ENCODE peak calls at places on chromosomes 2 and 18, in six cellular contexts. K is PC-3, V is GM23248, H is neural progenitor cell, G is GM23338, S is HCT116. X is an unnamed sample.

GRCh38 chr2:177772529-177772928 is 300.0 kb downstream of the PDE11A start:
- DNase-seq in V (peak; percentile 54), S (peak; percentile 39), G (peak; percentile 70), K (peak; percentile 76), H (peak; percentile 39), X (peak; percentile 41)

GRCh38 chr2:56448403-56448998 is 264.7 kb downstream of the CCDC85A start:
- DNase-seq in K (peak; percentile 33), H (no peak), S (no peak), V (peak; percentile 49), G (no peak), X (peak; percentile 32)

GRCh38 chr2:201403904-201404303 is 46.8 kb upstream of the FLACC1 start:
- DNase-seq in S (no peak), G (no peak), H (peak; percentile 20), V (peak; percentile 19), K (no peak), X (no peak)

GRCh38 chr2:199869653-199870052 is 18.7 kb upstream of the FTCDNL1 start:
- DNase-seq in H (no peak), K (no peak), S (no peak), G (peak; percentile 40), V (no peak), X (no peak)

GRCh38 chr2:30629866-30630265 is 177.4 kb downstream of the CAPN13 start:
- DNase-seq in S (no peak), V (peak; percentile 59), K (no peak), H (no peak), G (no peak), X (peak; percentile 17)

GRCh38 chr2:168545439-168546082 is 89.5 kb downstream of the CERS6 start:
- DNase-seq in S (peak; percentile 39), H (peak; percentile 49), G (no peak), V (peak; percentile 93), K (peak; percentile 94), X (peak; percentile 51)

GRCh38 chr18:3345885-3346284 is 84.0 kb downstream of the MYL12B start:
- DNase-seq in V (no peak), K (no peak), S (no peak), H (no peak), G (no peak), X (no peak)

GRCh38 chr2:32357545-32358482 is 991 bp downstream of the BIRC6 start:
- DNase-seq in S (peak; percentile 6), H (peak; percentile 71), V (peak; percentile 63), K (peak; percentile 34), G (peak; percentile 64), X (peak; percentile 53)

GRCh38 chr2:159564081-159564480 is 52.3 kb downstream of the BAZ2B start:
- DNase-seq in K (no peak), S (no peak), V (peak; percentile 9), H (no peak), G (no peak), X (no peak)

GRCh38 chr2:121273116-121273515 is 11.9 kb downstream of the TFCP2L1 start:
- DNase-seq in G (no peak), V (no peak), K (no peak), S (no peak), H (no peak), X (peak; percentile 31)

GRCh38 chr2:240954436-240955305 is 43.7 kb upstream of the SNED1 start:
- DNase-seq in H (no peak), G (no peak), K (no peak), S (no peak), V (no peak), X (no peak)

GRCh38 chr2:15400240-15400826 is 160.8 kb downstream of the NBAS start:
- DNase-seq in G (no peak), V (no peak), K (no peak), H (no peak), S (no peak), X (no peak)

GRCh38 chr18:49028801-49029506 is 78.2 kb upstream of the SMAD7 start:
- DNase-seq in K (no peak), G (no peak), V (no peak), H (no peak), S (no peak), X (no peak)

GRCh38 chr2:144518744-144519596 is 949 bp downstream of the ZEB2 start:
- DNase-seq in S (no peak), V (peak; percentile 33), G (no peak), H (no peak), K (no peak), X (no peak)

GRCh38 chr2:196821195-196821594 is 12.0 kb upstream of the C2orf66 start:
- DNase-seq in V (peak; percentile 68), H (no peak), G (no peak), K (no peak), S (no peak), X (no peak)

GRCh38 chr2:86704482-86704971 is 15.6 kb upstream of the RMND5A start:
- DNase-seq in H (no peak), V (peak; percentile 86), K (peak; percentile 93), S (peak; percentile 75), G (no peak), X (peak; percentile 75)

GRCh38 chr2:105617631-105618350 is 126.9 kb upstream of the NCK2 start:
- DNase-seq in H (peak; percentile 20), S (no peak), V (no peak), K (peak; percentile 90), G (no peak), X (peak; percentile 68)

GRCh38 chr2:25000503-25001328 is 29.0 kb upstream of the DNAJC27 start:
- DNase-seq in S (no peak), G (no peak), H (no peak), K (no peak), V (peak; percentile 85), X (no peak)

GRCh38 chr2:71607490-71607889 is 154.1 kb downstream of the DYSF start:
- DNase-seq in K (no peak), V (no peak), H (no peak), S (no peak), G (no peak), X (no peak)

GRCh38 chr2:41933035-41933429 is 114.8 kb upstream of the PKDCC start:
- DNase-seq in K (no peak), H (peak; percentile 59), S (no peak), G (no peak), V (no peak), X (no peak)

GRCh38 chr2:138964413-138964812 is 184.2 kb upstream of the NXPH2 start:
- DNase-seq in S (no peak), V (no peak), H (no peak), K (peak; percentile 94), G (no peak), X (no peak)

GRCh38 chr2:51322612-51323011 is 290.7 kb upstream of the NRXN1 start:
- DNase-seq in S (no peak), H (no peak), G (no peak), K (no peak), V (no peak), X (no peak)

GRCh38 chr2:131657895-131658768 is 130.4 kb downstream of the CCDC74A start:
- DNase-seq in V (no peak), S (no peak), G (no peak), H (no peak), K (no peak), X (no peak)

GRCh38 chr2:144659731-144660275 is 139.9 kb upstream of the ZEB2 start:
- DNase-seq in G (no peak), H (no peak), V (peak; percentile 94), S (peak; percentile 64), K (peak; percentile 96), X (no peak)

DNA sequence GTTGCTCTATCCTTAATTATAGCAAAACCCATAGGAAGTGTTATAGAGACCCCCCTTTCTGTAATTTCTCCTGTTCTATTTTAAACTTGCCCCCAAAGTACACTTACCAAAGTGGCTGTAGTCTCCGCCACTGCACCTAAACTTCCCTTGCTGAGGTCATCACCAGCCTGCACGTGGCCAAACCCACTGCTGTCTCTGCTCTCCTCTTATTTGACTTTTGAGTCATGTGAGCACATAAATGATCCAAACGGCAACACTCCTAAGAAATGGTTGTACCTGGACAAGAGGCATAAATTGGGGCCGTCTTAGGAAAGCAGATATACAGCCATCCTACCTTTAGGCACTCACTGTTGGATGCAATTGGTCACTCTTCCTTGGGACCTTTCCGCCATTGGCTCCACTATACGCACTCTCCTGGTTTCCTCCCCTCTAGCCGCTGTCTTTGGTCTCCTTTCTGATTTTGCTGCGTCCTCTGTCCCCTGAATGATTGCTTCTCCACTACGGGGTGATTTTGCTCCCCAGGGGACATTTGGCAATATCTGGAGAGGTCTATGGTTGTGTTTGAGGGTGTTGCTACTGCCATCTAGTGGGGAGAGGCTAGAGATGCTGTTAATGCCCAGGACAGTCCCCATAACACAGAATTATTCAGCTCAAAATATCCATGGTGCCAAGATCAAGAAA is 19.2 kb upstream of the IL36G start:
- DNase-seq in K (peak; percentile 69), H (peak; percentile 58), V (peak; percentile 75), G (peak; percentile 76), S (peak; percentile 41), X (peak; percentile 66)
- TF ChIP-seq EZH2phosphoT487 in K (no peak), H (no peak), V (no peak), G (no peak), S (no peak), X (no peak)

GRCh38 chr2:603427-603826 is 73.8 kb downstream of the TMEM18 start:
- DNase-seq in V (no peak), K (no peak), G (no peak), H (no peak), S (peak; percentile 18), X (no peak)
- TF ChIP-seq EZH2phosphoT487 in V (no peak), K (no peak), G (no peak), H (no peak), S (no peak), X (no peak)

DNA sequence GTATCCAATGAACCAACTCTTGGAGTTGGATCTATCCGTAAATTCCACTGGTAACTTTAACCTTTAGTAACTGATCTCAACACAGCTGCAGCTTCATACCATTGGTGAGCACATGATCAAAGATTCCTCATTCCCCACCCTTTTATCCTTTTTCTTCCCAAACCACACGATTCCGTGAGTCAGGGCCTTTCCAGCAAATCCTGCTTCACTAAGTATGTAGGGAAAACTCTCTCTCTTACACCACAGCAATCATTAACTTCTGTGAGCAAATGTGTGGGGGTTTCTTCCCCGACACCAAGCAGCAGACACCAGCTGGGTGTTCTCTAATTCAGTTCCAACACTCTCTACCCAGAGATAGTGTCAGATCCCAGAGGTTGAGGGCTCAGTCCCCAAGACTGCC is 23.5 kb downstream of the ELP2 start:
- DNase-seq in S (no peak), G (no peak), H (no peak), K (no peak), V (peak; percentile 57), X (peak; percentile 50)
- TF ChIP-seq EZH2phosphoT487 in S (no peak), G (no peak), H (no peak), K (no peak), V (no peak), X (no peak)

GRCh38 chr2:37180006-37180639 is 8.3 kb downstream of the SULT6B1 start:
- DNase-seq in S (no peak), G (peak; percentile 72), H (no peak), V (no peak), K (no peak), X (peak; percentile 12)
- TF ChIP-seq EZH2phosphoT487 in S (no peak), G (no peak), H (no peak), V (no peak), K (no peak), X (no peak)